ENCODE peak calls at places on chromosomes 5 and 9, in four cellular contexts. One of them, this sample, is unnamed.

GRCh38 chr5:62457071-62457470 is 44.5 kb downstream of the IPO11 start:
- DNase-seq in HEK293T: no peak
- DNase-seq in HepG2: no peak
- DNase-seq in K562: no peak
- DNase-seq in this sample: no peak

GRCh38 chr5:181215997-181216982 is 6.8 kb upstream of the TRIM41 start:
- DNase-seq in HepG2: no peak
- DNase-seq in K562: peak; percentile 57
- DNase-seq in HEK293T: no peak
- DNase-seq in this sample: peak; percentile 47

GRCh38 chr5:123204224-123204623 is 115.2 kb downstream of the PRDM6 start:
- DNase-seq in HEK293T: no peak
- DNase-seq in K562: no peak
- DNase-seq in HepG2: no peak
- DNase-seq in this sample: no peak

GRCh38 chr9:978117-978830 is 1.8 kb downstream of the DMRT3 start:
- DNase-seq in HEK293T: no peak
- DNase-seq in HepG2: no peak
- DNase-seq in K562: no peak
- DNase-seq in this sample: no peak

GRCh38 chr5:133873454-133873853 is 95.0 kb downstream of the C5orf15 start:
- DNase-seq in HepG2: no peak
- DNase-seq in HEK293T: no peak
- DNase-seq in K562: no peak
- DNase-seq in this sample: no peak

GRCh38 chr9:117720987-117721386 is 16.8 kb downstream of the TLR4 start:
- DNase-seq in HepG2: no peak
- DNase-seq in K562: no peak
- DNase-seq in HEK293T: no peak
- DNase-seq in this sample: no peak

GRCh38 chr5:38697013-38697412 is 140.6 kb upstream of the LIFR start:
- DNase-seq in K562: no peak
- DNase-seq in HepG2: peak; percentile 51
- DNase-seq in HEK293T: no peak
- DNase-seq in this sample: no peak

GRCh38 chr5:154408806-154409205 is 37.0 kb upstream of the SAP30L start:
- DNase-seq in K562: no peak
- DNase-seq in HepG2: no peak
- DNase-seq in HEK293T: no peak
- DNase-seq in this sample: no peak

GRCh38 chr5:132256086-132256782 is 1.3 kb upstream of the PDLIM4 start:
- DNase-seq in K562: no peak
- DNase-seq in HEK293T: no peak
- DNase-seq in HepG2: no peak
- DNase-seq in this sample: no peak

GRCh38 chr9:136724772-136725171 is 12.4 kb downstream of the DIPK1B start:
- DNase-seq in K562: no peak
- DNase-seq in HEK293T: no peak
- DNase-seq in HepG2: no peak
- DNase-seq in this sample: no peak

GRCh38 chr5:54912021-54912420 is 73.4 kb downstream of the ESM1 start:
- DNase-seq in HEK293T: no peak
- DNase-seq in HepG2: no peak
- DNase-seq in K562: no peak
- DNase-seq in this sample: no peak

GRCh38 chr9:106880863-106881262 is 17.9 kb downstream of the ZNF462 start:
- DNase-seq in HEK293T: no peak
- DNase-seq in K562: no peak
- DNase-seq in HepG2: no peak
- DNase-seq in this sample: no peak

GRCh38 chr5:53448851-53449250 is 31.6 kb upstream of the FST start:
- DNase-seq in K562: no peak
- DNase-seq in HepG2: no peak
- DNase-seq in HEK293T: no peak
- DNase-seq in this sample: no peak

GRCh38 chr9:133428579-133429215 is 6.5 kb downstream of the ADAMTS13 start:
- DNase-seq in HEK293T: no peak
- DNase-seq in K562: peak; percentile 69
- DNase-seq in HepG2: peak; percentile 12
- DNase-seq in this sample: peak; percentile 72

GRCh38 chr9:21591221-21592062 is 109.3 kb upstream of the IFNE start:
- DNase-seq in HEK293T: peak; percentile 33
- DNase-seq in HepG2: peak; percentile 14
- DNase-seq in K562: no peak
- DNase-seq in this sample: peak; percentile 23

GRCh38 chr9:114834386-114834785 is 28.5 kb upstream of the TNFSF15 start:
- DNase-seq in HEK293T: no peak
- DNase-seq in HepG2: no peak
- DNase-seq in K562: no peak
- DNase-seq in this sample: no peak

GRCh38 chr5:68290260-68290674 is 74.7 kb downstream of the PIK3R1 start:
- DNase-seq in K562: peak; percentile 71
- DNase-seq in HEK293T: no peak
- DNase-seq in HepG2: no peak
- DNase-seq in this sample: no peak

GRCh38 chr5:79611046-79611829 is 1.0 kb upstream of the TENT2 start:
- DNase-seq in HepG2: no peak
- DNase-seq in HEK293T: no peak
- DNase-seq in K562: no peak
- DNase-seq in this sample: no peak

GRCh38 chr5:78573318-78573717 is 75.3 kb downstream of the LHFPL2 start:
- DNase-seq in HepG2: no peak
- DNase-seq in K562: no peak
- DNase-seq in HEK293T: no peak
- DNase-seq in this sample: no peak

GRCh38 chr5:38576442-38576841 is 20.0 kb upstream of the LIFR start:
- DNase-seq in K562: no peak
- DNase-seq in HepG2: no peak
- DNase-seq in HEK293T: peak; percentile 30
- DNase-seq in this sample: no peak

GRCh38 chr5:77993141-77993540 is 217.0 kb upstream of the TBCA start:
- DNase-seq in HEK293T: no peak
- DNase-seq in HepG2: no peak
- DNase-seq in K562: no peak
- DNase-seq in this sample: no peak

GRCh38 chr5:22496666-22497065 is 356.5 kb downstream of the CDH12 start:
- DNase-seq in HepG2: no peak
- DNase-seq in K562: no peak
- DNase-seq in HEK293T: no peak
- DNase-seq in this sample: no peak

GRCh38 chr5:135203593-135204036 is 169.6 kb upstream of the PITX1 start:
- DNase-seq in HepG2: peak; percentile 45
- DNase-seq in K562: peak; percentile 49
- DNase-seq in HEK293T: no peak
- DNase-seq in this sample: no peak

GRCh38 chr5:160492565-160492964 is 70.9 kb downstream of the PTTG1 start:
- DNase-seq in K562: no peak
- DNase-seq in HEK293T: no peak
- DNase-seq in HepG2: no peak
- DNase-seq in this sample: no peak

GRCh38 chr9:36900136-36900855 is 133.8 kb downstream of the PAX5 start:
- DNase-seq in HEK293T: no peak
- DNase-seq in K562: peak; percentile 33
- DNase-seq in HepG2: no peak
- DNase-seq in this sample: no peak

GRCh38 chr5:30981576-30981975 is 211.9 kb upstream of the CDH6 start:
- DNase-seq in K562: no peak
- DNase-seq in HEK293T: no peak
- DNase-seq in HepG2: no peak
- DNase-seq in this sample: no peak

GRCh38 chr5:38532165-38532669 is 24.2 kb downstream of the LIFR start:
- DNase-seq in HepG2: no peak
- DNase-seq in HEK293T: no peak
- DNase-seq in K562: no peak
- DNase-seq in this sample: peak; percentile 22

DNA sequence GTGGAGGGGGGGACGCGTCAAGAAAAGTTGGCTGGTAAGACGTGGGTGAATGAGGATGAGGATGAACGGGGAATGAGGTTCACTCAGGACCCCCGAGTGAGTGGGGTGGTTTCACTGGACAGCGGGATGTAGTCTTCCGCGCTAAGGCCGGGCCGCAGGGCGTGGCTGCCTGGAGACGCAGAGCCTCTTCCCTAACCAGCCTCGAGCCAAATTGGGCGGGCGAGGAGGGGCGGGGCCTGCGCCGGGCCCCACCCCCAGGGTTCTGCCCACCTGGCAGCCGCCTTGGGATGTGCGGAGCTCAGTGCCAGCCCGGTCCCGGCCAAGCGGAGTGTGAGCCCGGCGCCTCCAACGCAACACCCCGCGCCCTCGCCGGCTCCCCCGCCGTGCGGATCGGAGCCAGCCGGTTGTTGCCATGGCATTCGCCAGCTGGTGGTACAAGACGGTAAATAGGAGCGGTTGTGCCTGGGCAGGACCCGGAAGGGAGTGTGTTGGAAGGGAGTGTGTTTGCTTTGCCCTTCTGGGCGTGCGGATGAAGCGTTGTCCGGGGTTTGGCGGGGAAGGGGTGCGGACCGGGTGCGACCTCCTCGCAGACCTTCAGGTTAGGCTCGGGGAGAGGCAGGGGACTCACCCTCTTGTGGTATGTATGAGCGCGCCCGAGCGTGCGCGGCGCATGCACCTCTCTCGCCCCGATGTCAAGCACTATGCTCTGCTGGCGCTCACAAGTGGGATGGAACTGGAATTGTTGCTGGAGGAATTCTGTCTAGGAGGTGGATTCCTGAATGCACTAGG is 743 bp downstream of the CAST start:
- DNase-seq in HepG2: peak; percentile 69
- DNase-seq in HEK293T: peak; percentile 83
- DNase-seq in K562: peak; percentile 20
- DNase-seq in this sample: peak; percentile 91
- TF ChIP-seq ELF4 in HepG2: no peak
- TF ChIP-seq ELF4 in HEK293T: no peak
- TF ChIP-seq ELF4 in K562: no peak
- TF ChIP-seq ELF4 in this sample: no peak

GRCh38 chr9:134808393-134808792 is 72.2 kb upstream of the FCN2 start:
- DNase-seq in K562: no peak
- DNase-seq in HepG2: no peak
- DNase-seq in HEK293T: no peak
- DNase-seq in this sample: no peak
- TF ChIP-seq ELF4 in K562: no peak
- TF ChIP-seq ELF4 in HepG2: no peak
- TF ChIP-seq ELF4 in HEK293T: no peak
- TF ChIP-seq ELF4 in this sample: no peak

DNA sequence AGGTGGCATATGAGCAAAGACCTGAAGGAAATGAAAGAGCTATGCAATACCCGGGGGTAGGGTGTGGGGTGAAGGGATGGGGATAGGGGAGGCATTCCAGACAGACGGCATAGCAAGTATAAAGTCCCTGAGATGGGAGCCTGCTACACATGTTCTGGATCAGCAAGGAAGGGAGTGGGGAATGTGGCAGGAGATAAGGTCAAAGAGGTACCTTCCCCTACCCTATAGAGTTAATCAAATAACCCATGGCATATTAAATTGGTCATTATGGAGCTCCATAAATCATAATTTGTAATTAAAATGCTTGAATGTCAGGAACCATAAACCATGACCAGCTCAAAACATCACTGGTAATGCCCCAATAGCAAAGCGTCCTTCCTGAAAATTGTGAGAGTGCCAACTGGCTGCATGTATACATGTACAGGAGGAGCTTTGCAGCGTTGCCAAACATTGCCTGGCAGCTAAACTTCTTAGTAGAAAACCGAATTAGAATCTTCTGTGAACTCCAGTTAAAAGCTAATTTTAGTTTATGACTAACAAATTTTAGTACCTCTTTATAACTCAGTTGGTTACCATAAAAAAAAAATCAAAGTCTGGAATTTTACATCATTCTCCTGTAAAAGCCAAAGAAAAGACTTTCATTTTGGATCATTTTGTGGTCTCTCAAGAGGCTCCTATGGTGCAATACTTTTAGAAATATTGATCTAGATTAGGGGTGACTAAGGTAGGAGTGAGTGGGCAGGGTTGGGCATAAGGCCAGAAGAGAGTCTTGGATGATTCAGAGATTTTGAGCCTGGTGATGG is 4.7 kb downstream of the DNAI1 start:
- DNase-seq in HEK293T: no peak
- DNase-seq in K562: no peak
- DNase-seq in HepG2: no peak
- DNase-seq in this sample: no peak
- TF ChIP-seq ELF4 in HEK293T: no peak
- TF ChIP-seq ELF4 in K562: no peak
- TF ChIP-seq ELF4 in HepG2: no peak
- TF ChIP-seq ELF4 in this sample: no peak

GRCh38 chr9:125732562-125732961 is 14.6 kb upstream of the PBX3 start:
- DNase-seq in K562: no peak
- DNase-seq in HEK293T: no peak
- DNase-seq in HepG2: no peak
- DNase-seq in this sample: peak; percentile 53
- TF ChIP-seq ELF4 in K562: no peak
- TF ChIP-seq ELF4 in HEK293T: no peak
- TF ChIP-seq ELF4 in HepG2: no peak
- TF ChIP-seq ELF4 in this sample: no peak

DNA sequence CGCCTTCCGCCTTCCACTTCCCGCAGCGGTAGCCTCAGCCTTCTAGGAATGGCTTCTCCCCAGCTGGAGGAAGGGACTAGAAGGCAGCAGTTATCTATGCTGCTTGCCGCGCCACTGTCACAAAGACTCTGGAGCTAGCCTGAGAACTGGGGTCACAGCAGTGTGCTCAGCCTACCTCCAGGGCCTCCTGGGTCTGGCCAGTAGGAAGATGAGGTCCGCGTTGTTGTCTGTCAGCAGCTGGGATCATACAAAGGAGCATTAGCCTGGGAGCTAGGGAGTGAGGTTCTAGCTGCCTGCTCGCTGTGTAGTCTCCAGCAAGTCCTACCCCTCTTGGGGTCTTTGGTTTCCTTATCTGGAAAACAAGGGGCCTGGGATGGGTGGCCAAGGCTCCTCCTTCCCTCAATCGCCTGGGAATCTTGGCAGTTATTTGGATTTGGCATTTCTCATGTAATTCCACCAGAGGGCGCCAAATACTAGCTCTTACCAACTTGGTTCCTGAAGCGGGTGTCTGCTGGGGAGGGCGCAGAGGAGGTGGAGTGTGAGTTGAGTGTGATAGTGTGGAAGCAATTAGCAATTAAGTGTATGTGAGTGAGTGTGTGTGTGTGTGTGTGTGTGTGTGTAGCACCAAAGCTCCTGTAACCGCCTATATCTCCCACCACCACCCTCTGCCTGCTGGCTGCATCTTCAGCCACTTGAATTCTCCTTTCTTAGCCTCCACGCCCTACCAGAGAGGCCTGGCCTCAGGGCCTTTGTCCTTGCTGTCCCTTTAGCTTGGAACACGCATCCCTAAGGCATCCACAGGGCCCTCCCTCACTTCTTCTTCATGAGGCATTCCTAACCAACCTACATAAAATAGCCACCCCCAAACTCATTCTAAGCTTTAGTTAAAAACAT is 97.1 kb downstream of the ENTREP1 start:
- DNase-seq in HepG2: peak; percentile 48
- DNase-seq in HEK293T: peak; percentile 75
- DNase-seq in K562: peak; percentile 70
- DNase-seq in this sample: peak; percentile 69
- TF ChIP-seq ELF4 in HepG2: no peak
- TF ChIP-seq ELF4 in HEK293T: no peak
- TF ChIP-seq ELF4 in K562: no peak
- TF ChIP-seq ELF4 in this sample: no peak